ENCODE peak calls at places on chromosomes 7 and 10, in nine cellular contexts. H, T, B, V, E, W, K, P and J are unnamed samples.

GRCh38 chr7:31885160-31885559 is 185.0 kb downstream of the PDE1C start:
- DNase-seq in T (no peak), W (no peak), K (no peak), V (no peak), P (no peak), E (no peak), B (no peak), H (no peak), J (no peak)

GRCh38 chr7:159094919-159095915 is 49.5 kb downstream of the VIPR2 start:
- DNase-seq in W (no peak), E (no peak), P (no peak), H (no peak), T (no peak), K (no peak), B (no peak), V (no peak), J (no peak)

GRCh38 chr7:77855371-77856083 is 57.0 kb downstream of the PHTF2 start:
- DNase-seq in W (peak; percentile 51), K (no peak), V (no peak), E (no peak), B (no peak), P (no peak), H (no peak), T (no peak), J (no peak)

GRCh38 chr7:2309889-2310331 is 4.3 kb downstream of the SNX8 start:
- DNase-seq in H (no peak), P (no peak), W (no peak), K (no peak), E (peak; percentile 67), B (peak; percentile 95), T (peak; percentile 57), V (peak; percentile 89), J (no peak)

GRCh38 chr10:16799621-16800020 is 17.6 kb downstream of the RSU1 start:
- DNase-seq in V (no peak), W (no peak), K (no peak), E (no peak), T (no peak), P (peak; percentile 45), B (peak; percentile 41), H (no peak), J (peak; percentile 16)

GRCh38 chr7:102061981-102062390 is 224.7 kb upstream of the SH2B2 start:
- DNase-seq in E (no peak), V (peak; percentile 38), T (no peak), P (peak; percentile 82), K (no peak), W (no peak), B (no peak), H (no peak), J (peak; percentile 91)

GRCh38 chr10:119209050-119209735 is 1.8 kb downstream of the GRK5 start:
- DNase-seq in P (no peak), E (no peak), W (peak; percentile 63), B (peak; percentile 90), H (peak; percentile 71), V (peak; percentile 41), T (peak; percentile 59), K (no peak), J (peak; percentile 42)

GRCh38 chr10:113385021-113385975 is 167.6 kb upstream of the HABP2 start:
- DNase-seq in T (peak; percentile 71), E (peak; percentile 85), K (peak; percentile 51), B (peak; percentile 93), P (no peak), H (peak; percentile 74), W (peak; percentile 46), V (peak; percentile 84), J (peak; percentile 13)

GRCh38 chr10:133014416-133015210 is 72.2 kb upstream of the CFAP46 start:
- DNase-seq in B (no peak), T (no peak), P (no peak), V (no peak), K (no peak), W (no peak), E (no peak), H (no peak), J (no peak)

GRCh38 chr10:123140164-123140982 is 4.6 kb downstream of the HMX3 start:
- DNase-seq in E (no peak), W (no peak), B (peak; percentile 71), T (no peak), V (peak; percentile 38), K (no peak), H (peak; percentile 50), P (no peak), J (no peak)

GRCh38 chr7:127535546-127536425 is 49.6 kb downstream of the GCC1 start:
- DNase-seq in T (no peak), V (no peak), B (no peak), P (no peak), E (no peak), W (no peak), K (no peak), H (no peak), J (no peak)

GRCh38 chr10:4721994-4722753 is 103.8 kb upstream of the AKR1E2 start:
- DNase-seq in V (peak; percentile 52), H (no peak), T (no peak), P (no peak), K (no peak), W (no peak), B (no peak), E (no peak), J (no peak)

GRCh38 chr7:127390817-127391590 is 1.5 kb downstream of the ZNF800 start:
- DNase-seq in W (no peak), B (no peak), K (no peak), T (no peak), P (no peak), E (no peak), V (no peak), H (no peak), J (no peak)

GRCh38 chr10:126904807-126905686 is at the start of gene DOCK1:
- DNase-seq in P (no peak), W (no peak), E (peak; percentile 38), T (peak; percentile 37), V (peak; percentile 75), B (peak; percentile 86), H (peak; percentile 93), K (no peak), J (no peak)

DNA sequence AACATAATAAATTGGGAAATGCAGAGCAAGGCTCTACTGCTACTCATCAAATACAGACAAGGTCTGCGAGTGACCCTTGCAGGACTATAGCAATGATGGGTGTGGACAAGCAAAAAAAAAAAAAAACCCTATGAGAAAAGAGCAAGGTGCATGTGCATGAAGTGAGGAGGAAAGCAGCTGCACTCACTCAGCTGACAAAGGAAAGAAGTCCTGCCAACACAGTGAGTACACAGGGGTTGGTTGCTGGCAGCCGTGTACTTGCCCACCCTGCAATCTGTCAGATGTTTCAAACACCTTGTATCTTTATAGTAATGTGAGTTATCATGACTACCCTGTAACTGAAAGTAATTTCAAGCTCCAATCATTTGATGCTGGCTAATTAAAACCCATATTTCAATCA is 20.5 kb downstream of the CHCHD3 start:
- DNase-seq in E (no peak), B (no peak), K (no peak), P (no peak), T (no peak), W (no peak), V (no peak), H (no peak), J (no peak)
- TF ChIP-seq REST in E (no peak), B (no peak), K (no peak), P (no peak), T (no peak), W (no peak), V (no peak), H (no peak), J (no peak)

GRCh38 chr10:21501109-21501508 is 24.4 kb downstream of the SKIDA1 start:
- DNase-seq in T (no peak), K (no peak), P (no peak), B (no peak), E (no peak), V (no peak), H (no peak), W (no peak), J (no peak)

GRCh38 chr10:21499910-21500577 is 25.4 kb downstream of the SKIDA1 start:
- DNase-seq in E (no peak), B (no peak), P (no peak), W (no peak), K (no peak), H (no peak), V (no peak), T (no peak), J (no peak)

GRCh38 chr10:21499580-21499909 is 25.9 kb downstream of the SKIDA1 start:
- DNase-seq in K (no peak), V (no peak), W (no peak), H (no peak), T (no peak), E (no peak), P (no peak), B (peak; percentile 60), J (no peak)

GRCh38 chr10:21501731-21502370 is 23.6 kb downstream of the SKIDA1 start:
- DNase-seq in E (no peak), W (no peak), T (peak; percentile 51), P (no peak), V (no peak), H (no peak), B (no peak), K (no peak), J (no peak)

DNA sequence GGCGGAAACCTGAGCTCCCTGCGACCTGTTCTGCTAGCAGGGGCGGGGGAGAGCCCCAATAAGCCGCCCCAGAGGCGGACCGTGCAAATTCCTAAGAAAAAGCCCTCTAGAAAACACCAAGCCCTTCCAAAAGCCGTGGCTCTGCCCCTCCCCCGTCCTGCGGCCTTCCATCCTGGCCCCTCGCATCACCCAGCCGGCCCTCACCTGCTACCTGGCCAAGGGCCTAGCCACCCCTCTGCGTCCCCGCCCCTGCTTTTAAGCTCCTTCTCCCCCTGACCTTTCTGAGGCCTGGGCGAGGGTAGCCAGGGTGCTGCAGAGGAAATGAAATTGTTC is 24.9 kb downstream of the SKIDA1 start:
- DNase-seq in P (no peak), B (peak; percentile 90), K (no peak), W (no peak), H (no peak), E (no peak), V (no peak), T (no peak), J (no peak)
- TF ChIP-seq REST in P (no peak), B (no peak), K (no peak), W (no peak), H (no peak), E (no peak), V (no peak), T (no peak), J (no peak)

GRCh38 chr10:24463683-24464426 is 254.9 kb downstream of the KIAA1217 start:
- DNase-seq in T (no peak), V (peak; percentile 16), P (no peak), H (no peak), B (no peak), E (no peak), W (no peak), K (peak; percentile 87), J (no peak)
- TF ChIP-seq REST in T (no peak), V (no peak), P (no peak), H (peak; percentile 48), B (no peak), E (no peak), W (no peak), K (no peak), J (no peak)

DNA sequence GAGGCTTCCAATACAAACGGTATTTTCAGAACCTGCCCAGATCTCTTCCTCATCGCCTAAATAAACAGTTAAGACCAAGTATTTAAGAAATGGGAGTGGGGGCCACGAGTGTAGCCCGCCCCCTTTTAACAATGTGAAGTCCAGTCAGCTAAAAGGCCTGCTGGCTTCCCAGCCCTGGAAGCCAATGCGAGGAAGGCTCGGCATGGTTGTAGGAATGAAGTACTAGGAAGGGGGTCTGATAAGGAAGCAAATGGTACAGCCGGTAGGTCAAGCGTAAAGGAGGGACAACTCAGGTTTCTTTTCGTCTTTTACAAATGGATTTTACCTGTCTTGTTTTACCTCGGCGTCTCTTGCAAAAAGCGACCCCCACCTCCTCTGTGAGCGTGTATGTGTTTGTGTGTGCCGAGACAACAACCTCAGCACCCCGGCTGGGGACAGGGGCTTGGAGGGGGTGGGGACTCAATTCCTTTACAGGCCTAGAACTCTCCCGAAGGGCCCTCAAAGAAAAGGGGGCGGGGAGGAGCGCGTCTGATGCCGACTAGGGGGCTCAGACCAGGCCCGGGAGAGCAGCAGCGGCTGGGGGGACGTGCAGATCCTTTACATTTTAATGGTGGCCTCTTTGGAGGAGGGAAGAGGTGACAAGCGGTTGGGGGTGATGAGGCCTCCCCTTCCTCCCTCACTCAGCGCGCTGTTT is 147.6 kb downstream of the GPR85 start:
- DNase-seq in W (peak; percentile 71), T (peak; percentile 5), E (no peak), B (peak; percentile 87), H (peak; percentile 67), K (no peak), P (no peak), V (no peak), J (no peak)
- TF ChIP-seq REST in W (no peak), T (no peak), E (no peak), B (peak; percentile 52), H (peak; percentile 81), K (no peak), P (peak; percentile 64), V (peak; percentile 24), J (peak; percentile 68)